ENCODE peak calls at places on chromosomes 7 and 10, in five cellular contexts. One of them, this sample, is unnamed.

GRCh38 chr10:50503661-50504320 is 120.0 kb downstream of the SGMS1 start:
- DNase-seq in astrocyte: no peak
- DNase-seq in mammary epithelial cell: peak; percentile 97
- DNase-seq in PC-3: peak; percentile 87
- DNase-seq in neural progenitor cell: no peak
- DNase-seq in this sample: peak; percentile 62

GRCh38 chr7:28686418-28686800 is 271.7 kb downstream of the TRIL start:
- DNase-seq in astrocyte: peak; percentile 83
- DNase-seq in mammary epithelial cell: peak; percentile 78
- DNase-seq in PC-3: peak; percentile 58
- DNase-seq in neural progenitor cell: peak; percentile 80
- DNase-seq in this sample: no peak

GRCh38 chr7:20797174-20798080 is 10.7 kb upstream of the SP8 start:
- DNase-seq in astrocyte: no peak
- DNase-seq in mammary epithelial cell: peak; percentile 33
- DNase-seq in PC-3: no peak
- DNase-seq in neural progenitor cell: peak; percentile 27
- DNase-seq in this sample: no peak

GRCh38 chr10:21097926-21098355 is 200.8 kb upstream of the NEBL start:
- DNase-seq in astrocyte: no peak
- DNase-seq in mammary epithelial cell: no peak
- DNase-seq in PC-3: no peak
- DNase-seq in neural progenitor cell: no peak
- DNase-seq in this sample: no peak

GRCh38 chr7:30789334-30789711 is 18.1 kb downstream of the MINDY4 start:
- DNase-seq in astrocyte: peak; percentile 74
- DNase-seq in mammary epithelial cell: peak; percentile 85
- DNase-seq in PC-3: peak; percentile 68
- DNase-seq in neural progenitor cell: no peak
- DNase-seq in this sample: no peak

GRCh38 chr10:86763404-86763803 is 7.0 kb downstream of the BMPR1A start:
- DNase-seq in astrocyte: no peak
- DNase-seq in mammary epithelial cell: no peak
- DNase-seq in PC-3: no peak
- DNase-seq in neural progenitor cell: no peak
- DNase-seq in this sample: no peak

GRCh38 chr10:62907470-62908212 is 91.5 kb upstream of the EGR2 start:
- DNase-seq in astrocyte: no peak
- DNase-seq in mammary epithelial cell: no peak
- DNase-seq in PC-3: peak; percentile 55
- DNase-seq in neural progenitor cell: no peak
- DNase-seq in this sample: no peak

GRCh38 chr7:106795171-106795876 is 69.8 kb upstream of the PIK3CG start:
- DNase-seq in astrocyte: peak; percentile 35
- DNase-seq in mammary epithelial cell: no peak
- DNase-seq in PC-3: no peak
- DNase-seq in neural progenitor cell: no peak
- DNase-seq in this sample: no peak

GRCh38 chr7:98252655-98253054 is 623 bp upstream of the TECPR1 start:
- DNase-seq in astrocyte: no peak
- DNase-seq in mammary epithelial cell: peak; percentile 9
- DNase-seq in PC-3: no peak
- DNase-seq in neural progenitor cell: no peak
- DNase-seq in this sample: no peak

GRCh38 chr7:20508109-20508508 is 107.4 kb upstream of the ABCB5 start:
- DNase-seq in astrocyte: no peak
- DNase-seq in mammary epithelial cell: peak; percentile 27
- DNase-seq in PC-3: peak; percentile 12
- DNase-seq in neural progenitor cell: peak; percentile 18
- DNase-seq in this sample: no peak

GRCh38 chr7:10708447-10708846 is 265.2 kb upstream of the PHF14 start:
- DNase-seq in astrocyte: no peak
- DNase-seq in mammary epithelial cell: no peak
- DNase-seq in PC-3: peak; percentile 11
- DNase-seq in neural progenitor cell: peak; percentile 78
- DNase-seq in this sample: no peak

GRCh38 chr10:128064615-128065580 is 61.3 kb downstream of the MKI67 start:
- DNase-seq in astrocyte: peak; percentile 92
- DNase-seq in mammary epithelial cell: peak; percentile 97
- DNase-seq in PC-3: no peak
- DNase-seq in neural progenitor cell: no peak
- DNase-seq in this sample: no peak

GRCh38 chr7:128035712-128036111 is 4.5 kb upstream of the LRRC4 start:
- DNase-seq in astrocyte: no peak
- DNase-seq in mammary epithelial cell: no peak
- DNase-seq in PC-3: peak; percentile 45
- DNase-seq in neural progenitor cell: peak; percentile 65
- DNase-seq in this sample: no peak

GRCh38 chr7:5699467-5699866 is 82.0 kb downstream of the RNF216 start:
- DNase-seq in astrocyte: no peak
- DNase-seq in mammary epithelial cell: no peak
- DNase-seq in PC-3: no peak
- DNase-seq in neural progenitor cell: no peak
- DNase-seq in this sample: no peak

GRCh38 chr10:29026065-29026797 is 262.6 kb upstream of the LYZL1 start:
- DNase-seq in astrocyte: peak; percentile 38
- DNase-seq in mammary epithelial cell: no peak
- DNase-seq in PC-3: no peak
- DNase-seq in neural progenitor cell: peak; percentile 28
- DNase-seq in this sample: no peak

GRCh38 chr7:151168022-151168786 is 710 bp upstream of the GBX1 start:
- DNase-seq in astrocyte: no peak
- DNase-seq in mammary epithelial cell: no peak
- DNase-seq in PC-3: peak; percentile 32
- DNase-seq in neural progenitor cell: peak; percentile 78
- DNase-seq in this sample: no peak

GRCh38 chr7:151487246-151487645 is 32.4 kb downstream of the RHEB start:
- DNase-seq in astrocyte: no peak
- DNase-seq in mammary epithelial cell: no peak
- DNase-seq in PC-3: no peak
- DNase-seq in neural progenitor cell: no peak
- DNase-seq in this sample: no peak

GRCh38 chr7:88224596-88225275 is 4.9 kb upstream of the SRI start:
- DNase-seq in astrocyte: peak; percentile 77
- DNase-seq in mammary epithelial cell: peak; percentile 75
- DNase-seq in PC-3: peak; percentile 78
- DNase-seq in neural progenitor cell: no peak
- DNase-seq in this sample: peak; percentile 28

GRCh38 chr10:80199828-80200227 is 5.5 kb downstream of the ANXA11 start:
- DNase-seq in astrocyte: peak; percentile 20
- DNase-seq in mammary epithelial cell: no peak
- DNase-seq in PC-3: no peak
- DNase-seq in neural progenitor cell: no peak
- DNase-seq in this sample: no peak

GRCh38 chr7:43385856-43386255 is 197.1 kb upstream of the STK17A start:
- DNase-seq in astrocyte: peak; percentile 66
- DNase-seq in mammary epithelial cell: peak; percentile 89
- DNase-seq in PC-3: peak; percentile 38
- DNase-seq in neural progenitor cell: no peak
- DNase-seq in this sample: peak; percentile 26

GRCh38 chr10:72108811-72109618 is 20.7 kb upstream of the SPOCK2 start:
- DNase-seq in astrocyte: no peak
- DNase-seq in mammary epithelial cell: no peak
- DNase-seq in PC-3: peak; percentile 81
- DNase-seq in neural progenitor cell: peak; percentile 14
- DNase-seq in this sample: no peak

GRCh38 chr10:35368485-35369048 is 32.3 kb downstream of the CCNY start:
- DNase-seq in astrocyte: no peak
- DNase-seq in mammary epithelial cell: no peak
- DNase-seq in PC-3: no peak
- DNase-seq in neural progenitor cell: no peak
- DNase-seq in this sample: no peak

GRCh38 chr7:134782121-134782623 is 2.7 kb downstream of the CALD1 start:
- DNase-seq in astrocyte: peak; percentile 76
- DNase-seq in mammary epithelial cell: no peak
- DNase-seq in PC-3: no peak
- DNase-seq in neural progenitor cell: no peak
- DNase-seq in this sample: no peak

GRCh38 chr10:43782814-43783213 is 134.1 kb upstream of the ZNF32 start:
- DNase-seq in astrocyte: no peak
- DNase-seq in mammary epithelial cell: no peak
- DNase-seq in PC-3: no peak
- DNase-seq in neural progenitor cell: no peak
- DNase-seq in this sample: no peak

GRCh38 chr10:117441812-117442443 is 66.7 kb upstream of the PDZD8 start:
- DNase-seq in astrocyte: peak; percentile 89
- DNase-seq in mammary epithelial cell: peak; percentile 94
- DNase-seq in PC-3: peak; percentile 50
- DNase-seq in neural progenitor cell: no peak
- DNase-seq in this sample: peak; percentile 58

DNA sequence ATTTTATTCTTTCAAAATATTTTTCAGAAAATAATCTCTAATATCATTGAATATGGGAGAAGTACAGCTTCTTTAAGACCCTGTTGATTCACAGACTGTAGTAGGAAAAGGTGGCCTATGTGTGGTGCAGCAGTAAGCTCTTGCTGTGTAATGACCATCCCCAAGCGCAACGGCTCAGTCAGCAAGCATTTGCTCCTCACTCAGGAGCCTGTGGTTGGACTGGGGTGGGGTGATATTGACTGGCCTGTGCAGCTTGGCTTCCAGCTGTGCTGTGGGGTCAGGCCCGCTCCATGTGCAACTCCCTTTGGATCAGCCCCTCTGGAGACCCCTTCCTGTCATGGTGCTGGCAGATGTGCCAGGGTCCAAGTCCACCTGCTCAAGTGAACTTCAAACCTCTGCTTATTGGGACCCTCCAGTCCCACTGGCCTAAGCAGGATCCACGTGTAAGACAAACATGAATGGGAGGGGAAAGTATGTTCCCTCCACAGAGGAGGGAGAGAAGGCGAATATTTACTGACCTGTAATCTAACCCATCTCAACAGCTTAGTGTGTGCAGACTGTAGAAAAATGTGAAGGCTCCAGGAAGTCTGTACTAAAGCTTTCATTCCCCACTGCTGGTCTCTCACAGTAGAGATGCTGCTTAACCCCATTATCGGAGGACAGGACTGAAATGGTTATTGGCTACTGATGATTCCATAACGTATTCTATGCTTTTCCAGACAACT is 239.7 kb downstream of the WDR37 start:
- DNase-seq in astrocyte: no peak
- DNase-seq in mammary epithelial cell: no peak
- DNase-seq in PC-3: no peak
- DNase-seq in neural progenitor cell: no peak
- DNase-seq in this sample: no peak
- H3K4me2 ChIP-seq in astrocyte: no peak overlapping the region
- H3K4me2 ChIP-seq in mammary epithelial cell: no peak overlapping the region
- H3K4me2 ChIP-seq in PC-3: no peak overlapping the region
- H3K4me2 ChIP-seq in neural progenitor cell: no peak overlapping the region
- H3K4me2 ChIP-seq in this sample: no peak overlapping the region

GRCh38 chr10:121593267-121593666 is 5.0 kb downstream of the FGFR2 start:
- DNase-seq in astrocyte: no peak
- DNase-seq in mammary epithelial cell: no peak
- DNase-seq in PC-3: no peak
- DNase-seq in neural progenitor cell: no peak
- DNase-seq in this sample: no peak
- H3K4me2 ChIP-seq in astrocyte: no peak overlapping the region
- H3K4me2 ChIP-seq in mammary epithelial cell: no peak overlapping the region
- H3K4me2 ChIP-seq in PC-3: no peak overlapping the region
- H3K4me2 ChIP-seq in neural progenitor cell: no peak overlapping the region
- H3K4me2 ChIP-seq in this sample: peak overlapping the region; percentile 98

GRCh38 chr7:122133477-122133876 is 10.6 kb downstream of the AASS start:
- DNase-seq in astrocyte: no peak
- DNase-seq in mammary epithelial cell: no peak
- DNase-seq in PC-3: no peak
- DNase-seq in neural progenitor cell: no peak
- DNase-seq in this sample: no peak

GRCh38 chr7:122135275-122135674 is 8.8 kb downstream of the AASS start:
- DNase-seq in astrocyte: no peak
- DNase-seq in mammary epithelial cell: peak; percentile 22
- DNase-seq in PC-3: no peak
- DNase-seq in neural progenitor cell: no peak
- DNase-seq in this sample: peak; percentile 32

GRCh38 chr7:122140918-122141317 is 3.1 kb downstream of the AASS start:
- DNase-seq in astrocyte: no peak
- DNase-seq in mammary epithelial cell: no peak
- DNase-seq in PC-3: no peak
- DNase-seq in neural progenitor cell: no peak
- DNase-seq in this sample: no peak

GRCh38 chr7:122137291-122138077 is 6.6 kb downstream of the AASS start:
- DNase-seq in astrocyte: peak; percentile 29
- DNase-seq in mammary epithelial cell: no peak
- DNase-seq in PC-3: no peak
- DNase-seq in neural progenitor cell: no peak
- DNase-seq in this sample: no peak

DNA sequence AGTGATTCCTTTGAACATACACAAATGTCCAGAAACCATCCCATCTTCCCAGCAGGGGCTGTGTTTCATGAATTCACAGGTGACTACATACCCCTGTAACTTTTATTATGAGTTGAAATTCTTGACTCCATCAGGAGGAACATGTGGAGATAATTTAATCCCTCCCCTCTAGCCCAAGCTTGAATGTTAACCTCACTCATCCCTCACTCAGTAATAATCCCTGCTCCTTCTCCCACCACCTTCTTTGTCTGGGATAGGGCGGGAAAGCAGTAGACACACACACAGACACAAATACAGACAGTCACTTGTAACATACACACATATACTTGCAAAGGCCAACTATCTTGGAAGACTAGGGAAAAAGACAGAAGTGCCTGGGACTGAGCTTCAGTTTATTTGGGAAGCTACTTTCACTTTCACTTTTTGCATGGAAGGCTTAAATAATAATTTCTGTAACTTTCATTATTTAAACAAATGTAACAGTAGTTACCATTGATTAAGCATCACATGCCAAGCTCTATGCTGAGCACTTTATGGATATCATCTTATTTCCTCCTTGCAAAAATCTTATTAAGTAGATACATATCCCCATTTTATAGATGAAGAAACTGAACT is 7.3 kb downstream of the AASS start:
- DNase-seq in astrocyte: no peak
- DNase-seq in mammary epithelial cell: peak; percentile 5
- DNase-seq in PC-3: no peak
- DNase-seq in neural progenitor cell: no peak
- DNase-seq in this sample: no peak
- H3K4me2 ChIP-seq in astrocyte: peak overlapping the region; percentile 86
- H3K4me2 ChIP-seq in mammary epithelial cell: peak overlapping the region; percentile 68
- H3K4me2 ChIP-seq in PC-3: peak overlapping the region; percentile 73
- H3K4me2 ChIP-seq in neural progenitor cell: peak overlapping the region; percentile 40
- H3K4me2 ChIP-seq in this sample: peak overlapping the region; percentile 99

GRCh38 chr10:49172204-49173132 is 15.7 kb downstream of the TMEM273 start:
- DNase-seq in astrocyte: no peak
- DNase-seq in mammary epithelial cell: no peak
- DNase-seq in PC-3: no peak
- DNase-seq in neural progenitor cell: no peak
- DNase-seq in this sample: no peak
- H3K4me2 ChIP-seq in astrocyte: no peak overlapping the region
- H3K4me2 ChIP-seq in mammary epithelial cell: no peak overlapping the region
- H3K4me2 ChIP-seq in PC-3: no peak overlapping the region
- H3K4me2 ChIP-seq in neural progenitor cell: no peak overlapping the region
- H3K4me2 ChIP-seq in this sample: no peak overlapping the region

GRCh38 chr7:158302274-158303070 is 285.2 kb downstream of the PTPRN2 start:
- DNase-seq in astrocyte: peak; percentile 62
- DNase-seq in mammary epithelial cell: no peak
- DNase-seq in PC-3: peak; percentile 51
- DNase-seq in neural progenitor cell: no peak
- DNase-seq in this sample: no peak
- H3K4me2 ChIP-seq in astrocyte: peak overlapping the region; percentile 24
- H3K4me2 ChIP-seq in mammary epithelial cell: no peak overlapping the region
- H3K4me2 ChIP-seq in PC-3: no peak overlapping the region
- H3K4me2 ChIP-seq in neural progenitor cell: peak overlapping the region; percentile 60
- H3K4me2 ChIP-seq in this sample: no peak overlapping the region

This sample was measured in keratinocyte.